ENCODE peak calls at places on chromosomes 1 and 21, in six cellular contexts. One of them, this sample, is unnamed.

GRCh38 chr1:3001471-3002348 is 19.6 kb upstream of the ACTRT2 start:
- DNase-seq in left ventricle myocardium inferior: no peak
- DNase-seq in uterus: no peak
- DNase-seq in foreskin fibroblast: no peak
- DNase-seq in GM12864: no peak
- DNase-seq in AG10803: no peak
- DNase-seq in this sample: no peak

GRCh38 chr1:13499422-13499821 is 14.4 kb downstream of the LRRC38 start:
- DNase-seq in AG10803: no peak
- DNase-seq in GM12864: no peak
- DNase-seq in left ventricle myocardium inferior: no peak
- DNase-seq in foreskin fibroblast: no peak
- DNase-seq in uterus: no peak
- DNase-seq in this sample: no peak

GRCh38 chr1:17735340-17735739 is 19.8 kb upstream of the ACTL8 start:
- DNase-seq in left ventricle myocardium inferior: no peak
- DNase-seq in GM12864: no peak
- DNase-seq in foreskin fibroblast: no peak
- DNase-seq in AG10803: no peak
- DNase-seq in uterus: no peak
- DNase-seq in this sample: no peak

GRCh38 chr1:84506729-84507453 is 510 bp upstream of the GNG5 start:
- DNase-seq in left ventricle myocardium inferior: no peak
- DNase-seq in AG10803: no peak
- DNase-seq in GM12864: no peak
- DNase-seq in uterus: no peak
- DNase-seq in foreskin fibroblast: peak
- DNase-seq in this sample: no peak

GRCh38 chr1:239306426-239306825 is 79.9 kb upstream of the CHRM3 start:
- DNase-seq in left ventricle myocardium inferior: no peak
- DNase-seq in GM12864: no peak
- DNase-seq in foreskin fibroblast: no peak
- DNase-seq in uterus: no peak
- DNase-seq in AG10803: no peak
- DNase-seq in this sample: no peak

GRCh38 chr1:244083544-244083943 is 32.5 kb downstream of the ZBTB18 start:
- DNase-seq in uterus: no peak
- DNase-seq in GM12864: no peak
- DNase-seq in left ventricle myocardium inferior: no peak
- DNase-seq in AG10803: no peak
- DNase-seq in foreskin fibroblast: no peak
- DNase-seq in this sample: no peak

GRCh38 chr21:32757804-32758203 is 13.8 kb downstream of the PAXBP1 start:
- DNase-seq in left ventricle myocardium inferior: no peak
- DNase-seq in AG10803: no peak
- DNase-seq in foreskin fibroblast: no peak
- DNase-seq in uterus: no peak
- DNase-seq in GM12864: no peak
- DNase-seq in this sample: no peak

GRCh38 chr1:36366091-36366661 is 19.5 kb downstream of the STK40 start:
- DNase-seq in GM12864: no peak
- DNase-seq in left ventricle myocardium inferior: peak
- DNase-seq in uterus: no peak
- DNase-seq in AG10803: peak
- DNase-seq in foreskin fibroblast: peak
- DNase-seq in this sample: no peak

GRCh38 chr1:193070395-193070753 is 11.0 kb downstream of the RO60 start:
- DNase-seq in GM12864: no peak
- DNase-seq in AG10803: no peak
- DNase-seq in left ventricle myocardium inferior: no peak
- DNase-seq in uterus: no peak
- DNase-seq in foreskin fibroblast: no peak
- DNase-seq in this sample: no peak
- TF ChIP-seq CTCF in GM12864: no peak
- TF ChIP-seq CTCF in AG10803: no peak
- TF ChIP-seq CTCF in left ventricle myocardium inferior: no peak
- TF ChIP-seq CTCF in uterus: no peak
- TF ChIP-seq CTCF in foreskin fibroblast: no peak
- TF ChIP-seq CTCF in this sample: no peak

DNA sequence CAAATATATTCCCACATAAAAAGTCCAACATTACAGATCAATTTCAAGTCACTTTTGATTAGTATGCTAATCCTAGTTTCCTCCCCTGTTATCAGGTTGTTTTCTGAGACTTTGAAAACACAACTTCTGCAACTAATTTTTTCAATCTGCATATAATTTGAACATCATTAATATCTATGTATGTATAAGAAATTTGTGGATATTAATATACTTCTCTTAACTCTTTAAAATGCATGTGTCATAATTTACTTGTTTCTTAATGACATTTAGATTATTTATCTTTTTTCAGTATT is 48.6 kb downstream of the EXO1 start:
- DNase-seq in uterus: no peak
- DNase-seq in AG10803: no peak
- DNase-seq in GM12864: no peak
- DNase-seq in foreskin fibroblast: no peak
- DNase-seq in left ventricle myocardium inferior: no peak
- DNase-seq in this sample: no peak
- TF ChIP-seq CTCF in uterus: no peak
- TF ChIP-seq CTCF in AG10803: no peak
- TF ChIP-seq CTCF in GM12864: no peak
- TF ChIP-seq CTCF in foreskin fibroblast: no peak
- TF ChIP-seq CTCF in left ventricle myocardium inferior: no peak
- TF ChIP-seq CTCF in this sample: no peak

GRCh38 chr1:31501505-31501904 is 74.8 kb upstream of the TINAGL1 start:
- DNase-seq in foreskin fibroblast: no peak
- DNase-seq in left ventricle myocardium inferior: no peak
- DNase-seq in uterus: no peak
- DNase-seq in GM12864: no peak
- DNase-seq in AG10803: no peak
- DNase-seq in this sample: no peak
- TF ChIP-seq CTCF in foreskin fibroblast: no peak
- TF ChIP-seq CTCF in left ventricle myocardium inferior: no peak
- TF ChIP-seq CTCF in uterus: no peak
- TF ChIP-seq CTCF in GM12864: peak
- TF ChIP-seq CTCF in AG10803: peak
- TF ChIP-seq CTCF in this sample: no peak

DNA sequence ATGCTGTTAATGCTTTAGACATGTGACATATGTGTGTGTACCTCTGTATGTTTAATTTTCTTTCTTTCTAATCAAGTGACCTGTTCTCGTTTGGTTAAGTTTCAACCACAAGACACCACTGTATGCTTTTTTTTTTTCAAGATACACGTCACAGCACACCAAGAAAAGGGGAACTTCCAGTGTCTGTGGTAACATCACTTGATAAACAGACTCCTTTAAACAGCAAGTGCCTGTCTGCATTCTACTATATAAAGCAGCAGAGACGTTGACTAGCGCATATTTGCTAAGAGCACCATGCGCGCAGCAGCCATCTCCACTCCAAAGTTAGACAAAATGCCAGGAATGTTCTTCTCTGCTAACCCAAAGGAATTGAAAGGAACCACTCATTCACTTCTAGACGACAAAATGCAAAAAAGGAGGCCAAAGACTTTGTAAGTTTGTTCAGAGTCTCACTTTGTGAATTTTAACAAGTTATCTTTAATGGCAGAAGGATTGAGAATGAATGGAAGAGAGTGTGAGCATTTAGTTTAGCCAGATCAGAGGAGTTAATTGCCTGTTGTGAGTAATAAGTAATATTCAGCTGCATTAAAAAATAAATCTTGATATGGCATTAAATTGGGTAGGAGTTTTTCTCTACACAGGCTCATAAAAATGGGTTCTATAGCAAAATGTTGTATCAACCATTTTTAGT is at the start of gene RGS1:
- DNase-seq in left ventricle myocardium inferior: peak
- DNase-seq in GM12864: peak
- DNase-seq in AG10803: no peak
- DNase-seq in foreskin fibroblast: no peak
- DNase-seq in uterus: no peak
- DNase-seq in this sample: peak
- TF ChIP-seq CTCF in left ventricle myocardium inferior: no peak
- TF ChIP-seq CTCF in GM12864: no peak
- TF ChIP-seq CTCF in AG10803: no peak
- TF ChIP-seq CTCF in foreskin fibroblast: no peak
- TF ChIP-seq CTCF in uterus: no peak
- TF ChIP-seq CTCF in this sample: no peak

DNA sequence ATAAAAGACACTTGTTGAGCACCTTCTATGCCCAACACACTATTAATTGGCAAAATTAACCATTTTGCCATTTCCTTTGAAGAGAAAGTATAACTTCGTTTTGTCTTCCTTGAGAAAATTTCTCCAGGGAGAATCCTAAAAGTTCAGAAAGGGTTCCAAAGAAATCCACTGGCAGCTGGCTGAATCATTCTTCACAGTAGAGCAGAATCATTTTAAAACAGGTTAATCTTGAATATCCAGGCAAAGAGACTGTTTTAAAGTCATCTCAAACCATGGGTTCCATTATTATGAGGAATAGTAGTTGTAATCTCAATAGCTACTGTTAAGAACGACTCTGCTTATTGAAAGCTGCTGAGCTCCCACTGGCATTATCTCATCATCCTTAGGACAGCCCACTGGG is 15.1 kb upstream of the PGBD5 start:
- DNase-seq in AG10803: no peak
- DNase-seq in uterus: no peak
- DNase-seq in foreskin fibroblast: no peak
- DNase-seq in GM12864: no peak
- DNase-seq in left ventricle myocardium inferior: no peak
- DNase-seq in this sample: no peak
- TF ChIP-seq CTCF in AG10803: no peak
- TF ChIP-seq CTCF in uterus: no peak
- TF ChIP-seq CTCF in foreskin fibroblast: no peak
- TF ChIP-seq CTCF in GM12864: no peak
- TF ChIP-seq CTCF in left ventricle myocardium inferior: no peak
- TF ChIP-seq CTCF in this sample: no peak

This sample was measured in GM13977.